ENCODE peak calls at places on chromosomes 7 and 10, in four cellular contexts. U is HCT116, Z is GM23338, F is A549. H is an unnamed sample.

GRCh38 chr10:51832652-51833383 is 133.4 kb upstream of the CSTF2T start:
- DNase-seq in U (peak), Z (no peak), F (peak), H (no peak)

GRCh38 chr7:83077328-83077727 is 85.4 kb downstream of the PCLO start:
- DNase-seq in U (no peak), Z (no peak), F (no peak), H (no peak)

GRCh38 chr7:2010551-2011265 is 222.0 kb downstream of the MAD1L1 start:
- DNase-seq in U (no peak), Z (no peak), F (no peak), H (no peak)

GRCh38 chr7:87784424-87784823 is 91.7 kb downstream of the SLC25A40 start:
- DNase-seq in U (no peak), Z (peak), F (no peak), H (no peak)

GRCh38 chr10:69801434-69802315 is at the start of gene COL13A1:
- DNase-seq in U (peak), Z (peak), F (peak), H (no peak)

GRCh38 chr10:70097459-70097858 is 35.2 kb downstream of the AIFM2 start:
- DNase-seq in U (no peak), Z (no peak), F (no peak), H (no peak)

GRCh38 chr7:142616842-142617241 is 132.4 kb upstream of the PRSS1 start:
- DNase-seq in U (no peak), Z (no peak), F (no peak), H (no peak)

GRCh38 chr7:76282344-76283253 is 19.9 kb upstream of the HSPB1 start:
- DNase-seq in U (no peak), Z (peak), F (no peak), H (no peak)

GRCh38 chr7:82925331-82925730 is 237.4 kb downstream of the PCLO start:
- DNase-seq in U (no peak), Z (no peak), F (no peak), H (no peak)

GRCh38 chr7:22052221-22052639 is 106.5 kb upstream of the CDCA7L start:
- DNase-seq in U (no peak), Z (peak), F (no peak), H (no peak)

GRCh38 chr7:101017099-101017777 is 2.6 kb upstream of the MUC17 start:
- DNase-seq in U (no peak), Z (peak), F (peak), H (peak)

GRCh38 chr10:121084675-121085070 is 233.5 kb downstream of the WDR11 start:
- DNase-seq in U (no peak), Z (no peak), F (no peak), H (no peak)

GRCh38 chr7:150357771-150358427 is 10.7 kb upstream of the REPIN1 start:
- DNase-seq in U (no peak), Z (no peak), F (no peak), H (no peak)

GRCh38 chr10:117365612-117366011 is 9.6 kb downstream of the PDZD8 start:
- DNase-seq in U (peak), Z (no peak), F (peak), H (peak)

GRCh38 chr7:20776942-20777341 is 9.7 kb downstream of the SP8 start:
- DNase-seq in U (no peak), Z (peak), F (no peak), H (no peak)

GRCh38 chr10:82409671-82410070 is 534.7 kb downstream of the NRG3 start:
- DNase-seq in U (no peak), Z (no peak), F (no peak), H (no peak)

GRCh38 chr7:69791739-69792138 is 193.5 kb downstream of the AUTS2 start:
- DNase-seq in U (no peak), Z (no peak), F (no peak), H (no peak)

GRCh38 chr10:3524086-3524960 is 260.7 kb downstream of the KLF6 start:
- DNase-seq in U (no peak), Z (no peak), F (no peak), H (no peak)

GRCh38 chr7:35593896-35594295 is 101.0 kb downstream of the HERPUD2 start:
- DNase-seq in U (peak), Z (peak), F (peak), H (no peak)

GRCh38 chr10:29102233-29102632 is 186.6 kb upstream of the LYZL1 start:
- DNase-seq in U (no peak), Z (no peak), F (no peak), H (no peak)

GRCh38 chr7:134891262-134892001 is 94.9 kb upstream of the AGBL3 start:
- DNase-seq in U (peak), Z (peak), F (peak), H (no peak)

GRCh38 chr7:73521636-73522080 is 435 bp downstream of the BAZ1B start:
- DNase-seq in U (no peak), Z (peak), F (no peak), H (no peak)

GRCh38 chr7:92340016-92340415 is 94.2 kb downstream of the ANKIB1 start:
- DNase-seq in U (no peak), Z (no peak), F (no peak), H (no peak)

GRCh38 chr10:77458986-77459590 is 178.5 kb downstream of the KCNMA1 start:
- DNase-seq in U (no peak), Z (no peak), F (no peak), H (no peak)

GRCh38 chr7:128963327-128963757 is 25.6 kb downstream of the IRF5 start:
- DNase-seq in U (no peak), Z (no peak), F (no peak), H (no peak)

GRCh38 chr10:78672898-78673297 is 395.9 kb upstream of the ZMIZ1 start:
- DNase-seq in U (no peak), Z (no peak), F (no peak), H (no peak)

GRCh38 chr10:48549236-48549635 is 55.6 kb downstream of the ARHGAP22 start:
- DNase-seq in U (no peak), Z (no peak), F (no peak), H (no peak)

GRCh38 chr7:114070246-114070645 is 151.4 kb upstream of the PPP1R3A start:
- DNase-seq in U (no peak), Z (no peak), F (no peak), H (no peak)

GRCh38 chr10:35910234-35910633 is 268.1 kb upstream of the FZD8 start:
- DNase-seq in U (no peak), Z (no peak), F (peak), H (no peak)

GRCh38 chr7:155996718-155997059 is 184.4 kb upstream of the SHH start:
- DNase-seq in U (no peak), Z (no peak), F (no peak), H (no peak)

GRCh38 chr10:63534723-63535122 is 13.5 kb downstream of the REEP3 start:
- DNase-seq in U (no peak), Z (no peak), F (no peak), H (no peak)

GRCh38 chr10:15320522-15321203 is 50.4 kb downstream of the FAM171A1 start:
- DNase-seq in U (no peak), Z (no peak), F (no peak), H (no peak)

GRCh38 chr7:95772771-95773581 is 622 bp downstream of the DYNC1I1 start:
- DNase-seq in U (no peak), Z (peak), F (no peak), H (no peak)

GRCh38 chr10:104274762-104275721 is 6.1 kb downstream of the GSTO2 start:
- DNase-seq in U (peak), Z (peak), F (peak), H (no peak)

GRCh38 chr10:104276192-104276591 is 7.2 kb downstream of the GSTO2 start:
- DNase-seq in U (no peak), Z (no peak), F (no peak), H (no peak)

GRCh38 chr10:104277785-104278184 is 8.8 kb downstream of the GSTO2 start:
- DNase-seq in U (no peak), Z (no peak), F (no peak), H (no peak)

GRCh38 chr10:104273291-104273690 is 4.3 kb downstream of the GSTO2 start:
- DNase-seq in U (no peak), Z (no peak), F (no peak), H (no peak)

GRCh38 chr10:104273899-104274575 is 5.1 kb downstream of the GSTO2 start:
- DNase-seq in U (no peak), Z (no peak), F (no peak), H (no peak)
- TF ChIP-seq REST in U (no peak), Z (no peak), F (no peak), H (no peak)

GRCh38 chr7:116495737-116496136 is 3.8 kb upstream of the CAV2 start:
- DNase-seq in U (no peak), Z (no peak), F (peak), H (no peak)

GRCh38 chr7:116490351-116490750 is 9.2 kb upstream of the CAV2 start:
- DNase-seq in U (no peak), Z (no peak), F (no peak), H (no peak)

GRCh38 chr7:116494472-116494871 is 5.1 kb upstream of the CAV2 start:
- DNase-seq in U (no peak), Z (no peak), F (no peak), H (no peak)

GRCh38 chr7:116492654-116493109 is 6.9 kb upstream of the CAV2 start:
- DNase-seq in U (no peak), Z (no peak), F (no peak), H (no peak)

GRCh38 chr7:116491887-116492653 is 7.5 kb upstream of the CAV2 start:
- DNase-seq in U (no peak), Z (no peak), F (no peak), H (no peak)
- H3K4me3 ChIP-seq in U (no peak), Z (no peak), F (no peak), H (no peak)

DNA sequence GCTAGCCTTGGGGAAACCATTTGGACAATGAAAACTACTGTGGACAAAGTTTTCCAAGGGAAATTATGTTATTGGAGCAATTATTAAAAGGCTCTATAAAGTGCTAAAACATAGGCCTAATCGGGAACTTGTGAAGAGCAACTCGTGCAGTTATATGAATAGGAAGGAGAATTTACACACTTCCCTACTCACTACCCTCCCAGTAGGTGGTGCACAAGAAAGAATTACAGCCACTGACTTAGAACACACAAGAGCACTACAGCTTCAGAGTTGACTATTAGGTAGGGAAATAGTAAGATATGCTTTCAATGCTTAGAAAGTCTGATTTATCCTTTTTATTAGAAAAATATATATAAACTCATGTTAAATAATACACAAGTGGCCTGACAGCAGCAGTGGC is 47.2 kb downstream of the GSAP start:
- DNase-seq in U (peak), Z (no peak), F (peak), H (peak)
- TF ChIP-seq CTCF in U (peak), Z (no peak), F (no peak), H (peak)

GRCh38 chr10:6726924-6727323 is 146.8 kb upstream of the PRKCQ start:
- DNase-seq in U (no peak), Z (no peak), F (no peak), H (no peak)
- TF ChIP-seq REST in U (no peak), Z (no peak), F (peak), H (no peak)

GRCh38 chr7:50068850-50069551 is 24.0 kb downstream of the ZPBP start:
- DNase-seq in U (peak), Z (peak), F (peak), H (no peak)

GRCh38 chr7:50073093-50073492 is 20.0 kb downstream of the ZPBP start:
- DNase-seq in U (no peak), Z (no peak), F (no peak), H (no peak)

GRCh38 chr7:50068026-50068425 is 25.0 kb downstream of the ZPBP start:
- DNase-seq in U (peak), Z (peak), F (peak), H (no peak)

GRCh38 chr7:50069613-50070012 is 23.4 kb downstream of the ZPBP start:
- DNase-seq in U (no peak), Z (peak), F (no peak), H (no peak)
- H3K4me3 ChIP-seq in U (peak), Z (peak), F (peak), H (peak)

GRCh38 chr10:113052076-113052830 is 102.2 kb downstream of the TCF7L2 start:
- DNase-seq in U (no peak), Z (no peak), F (no peak), H (no peak)
- TF ChIP-seq CTCF in U (peak), Z (peak), F (peak), H (no peak)

GRCh38 chr10:88582806-88583583 is at the start of gene RNLS:
- DNase-seq in U (no peak), Z (peak), F (peak), H (peak)
- TF ChIP-seq REST in U (no peak), Z (no peak), F (no peak), H (peak)

GRCh38 chr7:127348247-127348631 is 44.3 kb downstream of the ZNF800 start:
- DNase-seq in U (no peak), Z (no peak), F (no peak), H (no peak)
- H3K4me3 ChIP-seq in U (no peak), Z (peak), F (peak), H (peak)

GRCh38 chr7:157414702-157415096 is 77.9 kb downstream of the DNAJB6 start:
- DNase-seq in U (no peak), Z (no peak), F (no peak), H (no peak)

GRCh38 chr7:157416011-157416410 is 79.2 kb downstream of the DNAJB6 start:
- DNase-seq in U (no peak), Z (no peak), F (no peak), H (no peak)

GRCh38 chr7:157412491-157413180 is 75.8 kb downstream of the DNAJB6 start:
- DNase-seq in U (no peak), Z (no peak), F (no peak), H (no peak)

GRCh38 chr7:157415486-157415885 is 78.7 kb downstream of the DNAJB6 start:
- DNase-seq in U (no peak), Z (no peak), F (no peak), H (no peak)

DNA sequence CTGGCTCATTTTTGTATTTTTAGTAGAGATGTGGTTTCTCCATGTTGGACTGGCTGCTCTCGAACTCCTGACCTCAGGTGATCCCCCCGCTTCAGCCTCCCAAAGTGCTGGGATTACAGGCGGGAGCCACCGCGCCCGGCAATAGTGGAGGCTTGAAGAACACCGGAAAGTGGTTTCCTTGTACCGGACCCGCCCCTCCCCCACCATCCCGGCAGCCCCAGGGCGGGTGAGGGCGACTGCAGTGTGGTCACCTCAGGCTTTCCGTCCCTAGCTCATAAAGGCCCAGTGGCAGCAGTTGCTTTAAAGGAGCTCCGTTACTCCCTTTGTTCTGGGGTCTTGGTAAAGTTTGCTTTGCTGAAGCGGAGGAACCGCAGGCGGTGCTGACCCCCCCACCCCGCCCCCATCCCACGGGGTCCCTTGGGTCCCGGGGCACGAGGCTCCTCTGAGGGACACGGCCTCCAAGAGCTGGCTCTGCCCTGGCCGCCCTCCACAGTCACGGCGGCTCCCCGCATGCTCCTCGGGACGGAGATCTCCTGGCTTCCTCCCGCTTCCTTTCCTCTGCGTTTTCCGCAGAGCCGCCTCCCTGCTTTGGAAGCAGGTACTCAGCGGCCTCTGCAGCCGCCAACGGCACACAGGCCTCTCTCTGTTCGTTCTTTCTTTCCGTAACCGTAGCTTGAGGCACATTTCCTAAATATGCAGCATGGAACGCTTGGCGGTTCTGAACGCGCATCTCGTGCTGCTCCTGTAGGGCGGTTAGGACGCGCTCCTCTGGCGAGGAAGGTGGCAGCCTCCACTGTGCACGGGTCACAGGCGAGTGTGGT is 77.3 kb downstream of the DNAJB6 start:
- DNase-seq in U (no peak), Z (no peak), F (no peak), H (no peak)
- TF ChIP-seq CTCF in U (no peak), Z (no peak), F (no peak), H (no peak)

H was measured in HL-60.